ENCODE peak calls at places on chromosomes 16 and 17, in six cellular contexts. Z is A673, F is heart right ventricle, O is B cell, I is CD14-positive monocyte, B is GM12865. R is an unnamed sample.

GRCh38 chr17:74770498-74771318 is 5.4 kb downstream of the NAT9 start:
- DNase-seq in B (peak; percentile 74), O (peak; percentile 83), I (no peak), Z (no peak), F (peak; percentile 75), R (peak; percentile 78)

GRCh38 chr16:4679854-4680636 is 13.3 kb upstream of the NUDT16L1 start:
- DNase-seq in I (peak; percentile 95), B (no peak), F (peak; percentile 74), Z (peak; percentile 63), O (no peak), R (peak; percentile 28)

GRCh38 chr17:60107526-60108257 is 29.0 kb upstream of the HEATR6 start:
- DNase-seq in I (no peak), F (no peak), B (no peak), O (no peak), Z (peak; percentile 26), R (no peak)

GRCh38 chr16:11835891-11836652 is 15.3 kb downstream of the RSL1D1 start:
- DNase-seq in Z (peak; percentile 55), I (no peak), B (no peak), F (no peak), O (no peak), R (no peak)

GRCh38 chr17:82636626-82637598 is 11.3 kb downstream of the WDR45B start:
- DNase-seq in F (no peak), B (no peak), Z (no peak), I (no peak), O (no peak), R (no peak)

GRCh38 chr17:81959362-81960129 is 1.4 kb downstream of the NOTUM start:
- DNase-seq in F (peak; percentile 81), B (peak; percentile 70), Z (peak; percentile 65), O (peak; percentile 98), I (no peak), R (peak; percentile 76)

GRCh38 chr17:44981221-44981968 is 13.3 kb upstream of the C1QL1 start:
- DNase-seq in Z (no peak), I (no peak), B (no peak), F (no peak), O (no peak), R (no peak)

GRCh38 chr17:55433629-55434422 is 12.2 kb upstream of the MMD start:
- DNase-seq in I (no peak), B (no peak), F (no peak), O (no peak), Z (no peak), R (no peak)

GRCh38 chr17:55717898-55718735 is 4.5 kb downstream of the TMEM100 start:
- DNase-seq in O (peak; percentile 10), B (peak; percentile 80), Z (peak; percentile 87), F (peak; percentile 51), I (peak; percentile 64), R (peak; percentile 87)

GRCh38 chr17:39966771-39967170 is 4.0 kb downstream of the GSDMA start:
- DNase-seq in F (no peak), O (no peak), I (no peak), B (no peak), Z (no peak), R (no peak)

GRCh38 chr17:4560837-4561241 is 462 bp upstream of the GGT6 start:
- DNase-seq in O (no peak), Z (peak; percentile 24), I (peak; percentile 45), F (no peak), B (no peak), R (no peak)

GRCh38 chr16:63188076-63188771 is 1152.0 kb upstream of the CDH8 start:
- DNase-seq in O (no peak), I (no peak), Z (no peak), B (no peak), F (no peak), R (no peak)

GRCh38 chr16:57962756-57963155 is 8.2 kb downstream of the CNGB1 start:
- DNase-seq in F (no peak), Z (no peak), O (no peak), B (no peak), I (no peak), R (no peak)

GRCh38 chr16:17257426-17257825 is 213.3 kb downstream of the XYLT1 start:
- DNase-seq in O (no peak), B (no peak), Z (no peak), F (no peak), I (no peak), R (no peak)

GRCh38 chr17:19016881-19017280 is 12.3 kb upstream of the FAM83G start:
- DNase-seq in O (no peak), I (no peak), F (no peak), B (no peak), Z (no peak), R (no peak)

GRCh38 chr17:4045477-4045876 is 81.2 kb upstream of the ATP2A3 start:
- DNase-seq in Z (no peak), F (no peak), B (no peak), I (no peak), O (no peak), R (peak; percentile 11)

GRCh38 chr16:3965781-3966582 is 85.5 kb upstream of the CREBBP start:
- DNase-seq in I (no peak), O (no peak), Z (no peak), F (no peak), B (no peak), R (no peak)

GRCh38 chr17:61284174-61284573 is 115.5 kb upstream of the TBX2 start:
- DNase-seq in F (no peak), B (no peak), O (no peak), Z (no peak), I (no peak), R (no peak)

GRCh38 chr17:59331929-59332889 is 754 bp downstream of the YPEL2 start:
- DNase-seq in Z (no peak), I (peak; percentile 59), B (peak; percentile 30), O (peak; percentile 51), F (peak; percentile 77), R (peak; percentile 47)

GRCh38 chr16:85348921-85349334 is 236.7 kb upstream of the CIBAR2 start:
- DNase-seq in B (no peak), O (no peak), Z (no peak), I (no peak), F (no peak), R (no peak)

GRCh38 chr16:18839555-18839954 is 38.2 kb upstream of the ARL6IP1 start:
- DNase-seq in I (no peak), Z (no peak), F (no peak), B (no peak), O (no peak), R (no peak)

GRCh38 chr16:22278418-22278817 is 18.8 kb upstream of the POLR3E start:
- DNase-seq in O (no peak), Z (no peak), B (no peak), F (no peak), I (no peak), R (no peak)

GRCh38 chr16:9366048-9366969 is 274.9 kb downstream of the HAPSTR1 start:
- DNase-seq in O (no peak), Z (no peak), I (no peak), F (no peak), B (no peak), R (no peak)

GRCh38 chr16:66695935-66696668 is 441 bp downstream of the CMTM4 start:
- DNase-seq in B (peak; percentile 44), Z (peak; percentile 23), I (no peak), F (peak; percentile 30), O (peak; percentile 70), R (peak; percentile 26)

GRCh38 chr17:45408611-45409421 is 23.9 kb downstream of the ARHGAP27 start:
- DNase-seq in I (peak; percentile 38), Z (no peak), O (no peak), B (no peak), F (no peak), R (no peak)

GRCh38 chr16:22091721-22092120 is 620 bp upstream of the VWA3A start:
- DNase-seq in O (no peak), F (no peak), I (no peak), Z (no peak), B (no peak), R (no peak)

GRCh38 chr16:89288577-89288844 is 71.0 kb downstream of the ZNF778 start:
- DNase-seq in F (no peak), Z (no peak), B (no peak), O (no peak), I (no peak), R (no peak)

GRCh38 chr17:17445296-17445924 is 31.4 kb upstream of the MED9 start:
- DNase-seq in Z (no peak), B (no peak), O (no peak), I (no peak), F (no peak), R (no peak)

GRCh38 chr17:44522883-44523671 is 19.9 kb upstream of the GPATCH8 start:
- DNase-seq in O (peak; percentile 31), Z (peak; percentile 54), F (peak; percentile 70), I (no peak), B (peak; percentile 82), R (peak; percentile 87)

GRCh38 chr17:49603720-49604119 is 28.0 kb downstream of the NXPH3 start:
- DNase-seq in O (no peak), I (no peak), Z (no peak), F (no peak), B (no peak), R (no peak)
- TF ChIP-seq CTCF in O (no peak), I (no peak), Z (no peak), F (no peak), B (no peak), R (no peak)

GRCh38 chr16:2093793-2094192 is 41.9 kb downstream of the PKD1 start:
- DNase-seq in B (no peak), O (no peak), F (no peak), Z (no peak), I (no peak), R (no peak)

GRCh38 chr16:2090819-2091721 is 43.3 kb downstream of the TSC2 start:
- DNase-seq in B (peak; percentile 87), F (peak; percentile 73), I (no peak), Z (no peak), O (no peak), R (no peak)

GRCh38 chr16:2090481-2090797 is 42.7 kb downstream of the TSC2 start:
- DNase-seq in B (no peak), Z (no peak), F (peak; percentile 58), O (no peak), I (no peak), R (no peak)

GRCh38 chr16:2091722-2092620 is 43.7 kb downstream of the PKD1 start:
- DNase-seq in Z (no peak), O (no peak), I (no peak), B (no peak), F (no peak), R (no peak)

DNA sequence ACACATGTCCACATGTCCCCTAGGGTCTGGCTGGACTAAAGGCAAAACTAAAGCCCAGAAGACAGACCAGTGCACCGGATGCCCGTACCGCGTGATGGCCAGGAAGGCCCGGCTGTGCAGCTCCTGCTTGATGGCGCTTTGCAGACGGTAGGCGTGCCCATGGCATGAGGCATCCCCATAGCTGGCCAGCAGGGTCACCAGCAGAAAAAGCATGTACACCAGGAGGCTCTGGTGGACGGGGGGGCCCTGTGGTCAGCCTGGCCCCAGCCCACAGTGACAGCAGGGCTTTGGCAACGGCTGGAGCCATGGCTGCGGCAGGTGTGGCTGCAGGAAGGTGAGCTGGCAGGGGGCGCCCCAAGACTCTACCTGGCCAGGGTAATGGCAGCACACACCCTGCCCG is 42.8 kb downstream of the PKD1 start:
- DNase-seq in I (no peak), Z (no peak), O (no peak), F (no peak), B (no peak), R (no peak)
- TF ChIP-seq CTCF in I (no peak), Z (no peak), O (no peak), F (no peak), B (no peak), R (no peak)

GRCh38 chr17:63993368-63993990 is 4.7 kb upstream of the PRR29 start:
- DNase-seq in O (peak; percentile 39), B (peak; percentile 23), Z (no peak), I (peak; percentile 32), F (no peak), R (no peak)
- TF ChIP-seq CTCF in O (no peak), B (no peak), Z (no peak), I (no peak), F (no peak), R (no peak)

GRCh38 chr17:34443832-34444469 is 80.9 kb upstream of the CCL1 start:
- DNase-seq in I (no peak), F (peak; percentile 30), Z (no peak), O (no peak), B (peak; percentile 36), R (peak; percentile 14)
- TF ChIP-seq CTCF in I (peak; percentile 37), F (peak; percentile 50), Z (no peak), O (no peak), B (peak; percentile 40), R (peak; percentile 40)